ENCODE peak calls at places on chromosome 10, in four cellular contexts. One of them, this sample, is unnamed.

GRCh38 chr10:128103229-128103714 is 23.0 kb downstream of the MKI67 start:
- DNase-seq in HL-60: no peak
- DNase-seq in Panc1: no peak
- DNase-seq in HCT116: no peak
- DNase-seq in this sample: no peak

GRCh38 chr10:119441921-119442757 is 100.4 kb downstream of the RGS10 start:
- DNase-seq in HL-60: no peak
- DNase-seq in HCT116: no peak
- DNase-seq in Panc1: no peak
- DNase-seq in this sample: no peak

GRCh38 chr10:74150151-74151056 is at the start of gene AP3M1:
- DNase-seq in Panc1: peak
- DNase-seq in HCT116: no peak
- DNase-seq in HL-60: peak
- DNase-seq in this sample: peak

GRCh38 chr10:42924484-42924883 is 141.9 kb downstream of the BMS1 start:
- DNase-seq in HL-60: no peak
- DNase-seq in HCT116: no peak
- DNase-seq in Panc1: no peak
- DNase-seq in this sample: no peak

GRCh38 chr10:124511205-124512039 is 49.8 kb downstream of the LHPP start:
- DNase-seq in Panc1: no peak
- DNase-seq in HCT116: no peak
- DNase-seq in HL-60: no peak
- DNase-seq in this sample: no peak

GRCh38 chr10:4765428-4765827 is 60.6 kb upstream of the AKR1E2 start:
- DNase-seq in HCT116: no peak
- DNase-seq in Panc1: no peak
- DNase-seq in HL-60: no peak
- DNase-seq in this sample: no peak

GRCh38 chr10:70371846-70372245 is 10.6 kb downstream of the LRRC20 start:
- DNase-seq in HL-60: no peak
- DNase-seq in Panc1: no peak
- DNase-seq in HCT116: no peak
- DNase-seq in this sample: no peak

GRCh38 chr10:103367379-103367781 is 396 bp upstream of the TAF5 start:
- DNase-seq in HCT116: no peak
- DNase-seq in Panc1: no peak
- DNase-seq in HL-60: no peak
- DNase-seq in this sample: no peak

GRCh38 chr10:7866191-7866590 is 47.9 kb downstream of the TAF3 start:
- DNase-seq in Panc1: no peak
- DNase-seq in HCT116: no peak
- DNase-seq in HL-60: no peak
- DNase-seq in this sample: no peak

GRCh38 chr10:131310054-131310903 is 1.2 kb downstream of the TCERG1L start:
- DNase-seq in HL-60: no peak
- DNase-seq in Panc1: no peak
- DNase-seq in HCT116: no peak
- DNase-seq in this sample: peak

GRCh38 chr10:121952226-121952625 is 22.8 kb downstream of the NSMCE4A start:
- DNase-seq in HCT116: no peak
- DNase-seq in HL-60: no peak
- DNase-seq in Panc1: no peak
- DNase-seq in this sample: no peak

GRCh38 chr10:49709934-49710333 is 30.5 kb downstream of the C10orf53 start:
- DNase-seq in HCT116: no peak
- DNase-seq in Panc1: no peak
- DNase-seq in HL-60: no peak
- DNase-seq in this sample: no peak

GRCh38 chr10:112279482-112279881 is 3.7 kb upstream of the TECTB start:
- DNase-seq in HL-60: no peak
- DNase-seq in Panc1: no peak
- DNase-seq in HCT116: no peak
- DNase-seq in this sample: peak

GRCh38 chr10:103062854-103063642 is 130.0 kb downstream of the NT5C2 start:
- DNase-seq in HCT116: no peak
- DNase-seq in HL-60: no peak
- DNase-seq in Panc1: no peak
- DNase-seq in this sample: no peak

GRCh38 chr10:844552-844951 is 87.0 kb downstream of the LARP4B start:
- DNase-seq in Panc1: no peak
- DNase-seq in HL-60: no peak
- DNase-seq in HCT116: no peak
- DNase-seq in this sample: no peak

GRCh38 chr10:62115321-62115720 is 153.3 kb downstream of the RTKN2 start:
- DNase-seq in Panc1: no peak
- DNase-seq in HCT116: no peak
- DNase-seq in HL-60: no peak
- DNase-seq in this sample: no peak

GRCh38 chr10:115706482-115707076 is 566.4 kb downstream of the GFRA1 start:
- DNase-seq in Panc1: peak
- DNase-seq in HCT116: peak
- DNase-seq in HL-60: no peak
- DNase-seq in this sample: peak

GRCh38 chr10:77179015-77179695 is 458.5 kb downstream of the KCNMA1 start:
- DNase-seq in HCT116: no peak
- DNase-seq in HL-60: no peak
- DNase-seq in Panc1: no peak
- DNase-seq in this sample: peak

DNA sequence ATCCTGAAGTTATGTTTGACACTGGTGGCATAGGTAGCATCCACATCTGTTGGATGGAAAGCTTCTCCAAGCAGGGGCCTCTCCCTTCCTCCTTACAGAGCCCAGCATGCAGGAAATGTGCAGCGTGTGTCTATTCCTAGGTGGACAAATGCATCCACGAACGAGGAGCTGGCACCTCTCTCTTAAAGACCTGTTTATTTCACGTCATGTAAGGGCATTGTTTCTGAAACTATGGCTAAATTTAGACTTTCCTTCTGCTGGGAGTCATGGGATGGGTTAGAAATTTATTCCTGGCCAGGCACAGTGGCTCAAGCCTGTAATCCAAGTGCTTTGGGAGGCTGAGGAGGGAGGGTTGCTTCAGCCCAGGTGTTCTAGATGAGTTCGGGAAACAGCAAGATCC is 208.4 kb upstream of the SVIL start:
- DNase-seq in HCT116: no peak
- DNase-seq in Panc1: no peak
- DNase-seq in HL-60: no peak
- DNase-seq in this sample: no peak
- TF ChIP-seq POLR2AphosphoS5 in HCT116: no peak
- TF ChIP-seq POLR2AphosphoS5 in Panc1: no peak
- TF ChIP-seq POLR2AphosphoS5 in HL-60: no peak
- TF ChIP-seq POLR2AphosphoS5 in this sample: no peak

DNA sequence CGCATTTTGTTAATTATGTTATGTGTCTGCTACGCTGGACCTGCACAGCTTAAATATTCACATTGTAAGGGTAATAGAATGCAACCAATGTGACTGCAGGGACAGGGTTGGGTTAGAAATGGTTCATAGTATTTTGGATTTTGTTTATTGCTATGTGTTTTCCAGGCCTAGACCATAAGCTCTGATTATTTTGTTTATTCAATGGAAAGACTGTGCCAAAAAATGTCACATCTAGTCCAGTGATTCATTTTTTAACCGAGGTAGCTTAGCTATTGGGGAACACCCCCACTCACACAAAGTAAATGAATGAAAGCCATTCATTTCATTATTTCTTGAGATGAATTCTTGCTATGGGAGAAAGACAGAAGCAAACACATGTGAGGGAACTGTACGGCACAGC is 516.5 kb upstream of the ANKRD30A start:
- DNase-seq in Panc1: no peak
- DNase-seq in HCT116: no peak
- DNase-seq in HL-60: no peak
- DNase-seq in this sample: no peak
- TF ChIP-seq POLR2AphosphoS5 in Panc1: no peak
- TF ChIP-seq POLR2AphosphoS5 in HCT116: no peak
- TF ChIP-seq POLR2AphosphoS5 in HL-60: no peak
- TF ChIP-seq POLR2AphosphoS5 in this sample: no peak

GRCh38 chr10:126906704-126907422 is 1.6 kb downstream of the DOCK1 start:
- DNase-seq in Panc1: no peak
- DNase-seq in HCT116: no peak
- DNase-seq in HL-60: no peak
- DNase-seq in this sample: no peak

GRCh38 chr10:126904493-126904806 is 778 bp upstream of the DOCK1 start:
- DNase-seq in Panc1: no peak
- DNase-seq in HL-60: no peak
- DNase-seq in HCT116: no peak
- DNase-seq in this sample: no peak

GRCh38 chr10:126905776-126906703 is 812 bp downstream of the DOCK1 start:
- DNase-seq in HCT116: no peak
- DNase-seq in Panc1: no peak
- DNase-seq in HL-60: no peak
- DNase-seq in this sample: peak

GRCh38 chr10:126903646-126904360 is 1.4 kb upstream of the DOCK1 start:
- DNase-seq in HL-60: no peak
- DNase-seq in Panc1: no peak
- DNase-seq in HCT116: no peak
- DNase-seq in this sample: no peak

DNA sequence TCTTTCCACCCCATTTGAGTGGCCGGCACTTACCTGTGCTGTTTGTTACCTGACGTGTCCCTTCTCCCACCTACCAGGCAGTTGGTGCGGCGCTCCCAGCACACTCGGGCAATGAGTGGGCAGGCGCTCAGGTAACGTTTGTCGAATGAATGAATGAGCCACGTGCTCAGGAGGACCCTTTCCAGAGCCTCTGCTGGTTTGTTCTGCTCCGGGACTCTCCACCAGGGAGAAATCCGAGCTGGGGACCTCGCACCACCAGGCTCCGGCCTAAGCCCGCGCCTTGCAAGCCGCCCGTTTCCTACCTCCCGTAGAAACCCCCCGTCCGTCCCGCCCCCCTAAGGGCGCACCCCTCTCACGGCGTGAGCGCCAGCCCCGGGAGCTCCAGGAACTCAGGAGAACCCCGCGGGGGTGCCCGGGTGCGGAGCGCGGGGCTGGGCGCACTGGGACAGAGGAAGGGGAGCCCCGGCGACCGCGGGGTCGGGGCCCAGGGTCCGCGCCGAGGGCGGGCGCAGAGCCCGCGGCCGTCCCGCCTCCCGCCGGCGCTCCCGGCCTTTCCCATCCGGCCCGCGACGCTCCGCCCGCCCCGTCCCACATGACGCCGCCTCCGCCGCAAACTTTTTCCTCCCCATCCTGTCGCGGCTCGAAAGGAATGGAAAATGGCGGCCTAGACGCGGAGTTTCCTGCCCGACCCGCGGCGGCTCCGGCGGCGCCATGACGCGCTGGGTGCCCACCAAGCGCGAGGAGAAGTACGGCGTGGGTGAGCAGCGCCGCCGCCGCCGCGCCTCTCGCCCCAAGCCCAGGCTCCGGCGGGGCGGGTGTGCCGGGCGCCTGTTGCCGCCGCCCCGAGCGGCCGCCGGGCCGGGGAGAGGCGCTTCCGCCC is at the start of gene DOCK1:
- DNase-seq in HCT116: peak
- DNase-seq in HL-60: no peak
- DNase-seq in Panc1: no peak
- DNase-seq in this sample: peak
- TF ChIP-seq POLR2AphosphoS5 in HCT116: peak
- TF ChIP-seq POLR2AphosphoS5 in HL-60: no peak
- TF ChIP-seq POLR2AphosphoS5 in Panc1: peak
- TF ChIP-seq POLR2AphosphoS5 in this sample: peak

GRCh38 chr10:133003195-133003594 is 60.8 kb upstream of the CFAP46 start:
- DNase-seq in Panc1: no peak
- DNase-seq in HCT116: no peak
- DNase-seq in HL-60: no peak
- DNase-seq in this sample: no peak

GRCh38 chr10:133004478-133004877 is 62.1 kb upstream of the CFAP46 start:
- DNase-seq in HCT116: no peak
- DNase-seq in Panc1: no peak
- DNase-seq in HL-60: no peak
- DNase-seq in this sample: no peak

GRCh38 chr10:133000648-133001047 is 58.3 kb upstream of the CFAP46 start:
- DNase-seq in Panc1: no peak
- DNase-seq in HL-60: no peak
- DNase-seq in HCT116: no peak
- DNase-seq in this sample: no peak

GRCh38 chr10:133002685-133003084 is 60.3 kb upstream of the CFAP46 start:
- DNase-seq in HCT116: no peak
- DNase-seq in HL-60: no peak
- DNase-seq in Panc1: no peak
- DNase-seq in this sample: no peak

DNA sequence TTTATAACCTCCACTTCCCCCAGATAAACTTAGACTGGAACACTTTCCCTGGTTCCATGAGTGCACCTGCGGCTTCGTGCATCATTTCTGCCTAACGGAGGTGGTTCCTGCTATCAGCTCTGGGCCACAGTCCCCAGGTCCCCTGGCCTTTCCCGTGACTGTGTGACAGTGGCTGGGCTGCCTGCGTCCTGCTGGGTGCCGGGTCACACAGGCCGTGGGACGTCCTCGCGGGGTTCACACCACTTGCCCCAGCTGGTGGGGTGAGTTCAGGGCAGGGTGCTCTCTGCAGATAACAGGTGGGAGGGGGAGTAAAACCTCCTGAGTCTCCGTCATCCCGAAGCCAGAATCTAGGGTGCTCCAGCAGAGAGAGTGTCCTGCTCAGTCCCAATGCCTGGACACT is 58.7 kb upstream of the CFAP46 start:
- DNase-seq in HL-60: no peak
- DNase-seq in HCT116: no peak
- DNase-seq in Panc1: no peak
- DNase-seq in this sample: no peak
- TF ChIP-seq POLR2AphosphoS5 in HL-60: no peak
- TF ChIP-seq POLR2AphosphoS5 in HCT116: no peak
- TF ChIP-seq POLR2AphosphoS5 in Panc1: no peak
- TF ChIP-seq POLR2AphosphoS5 in this sample: no peak

GRCh38 chr10:29646960-29647431 is 12.2 kb upstream of the SVIL start:
- DNase-seq in Panc1: no peak
- DNase-seq in HL-60: no peak
- DNase-seq in HCT116: no peak
- DNase-seq in this sample: no peak
- TF ChIP-seq POLR2AphosphoS5 in Panc1: no peak
- TF ChIP-seq POLR2AphosphoS5 in HL-60: no peak
- TF ChIP-seq POLR2AphosphoS5 in HCT116: no peak
- TF ChIP-seq POLR2AphosphoS5 in this sample: no peak

DNA sequence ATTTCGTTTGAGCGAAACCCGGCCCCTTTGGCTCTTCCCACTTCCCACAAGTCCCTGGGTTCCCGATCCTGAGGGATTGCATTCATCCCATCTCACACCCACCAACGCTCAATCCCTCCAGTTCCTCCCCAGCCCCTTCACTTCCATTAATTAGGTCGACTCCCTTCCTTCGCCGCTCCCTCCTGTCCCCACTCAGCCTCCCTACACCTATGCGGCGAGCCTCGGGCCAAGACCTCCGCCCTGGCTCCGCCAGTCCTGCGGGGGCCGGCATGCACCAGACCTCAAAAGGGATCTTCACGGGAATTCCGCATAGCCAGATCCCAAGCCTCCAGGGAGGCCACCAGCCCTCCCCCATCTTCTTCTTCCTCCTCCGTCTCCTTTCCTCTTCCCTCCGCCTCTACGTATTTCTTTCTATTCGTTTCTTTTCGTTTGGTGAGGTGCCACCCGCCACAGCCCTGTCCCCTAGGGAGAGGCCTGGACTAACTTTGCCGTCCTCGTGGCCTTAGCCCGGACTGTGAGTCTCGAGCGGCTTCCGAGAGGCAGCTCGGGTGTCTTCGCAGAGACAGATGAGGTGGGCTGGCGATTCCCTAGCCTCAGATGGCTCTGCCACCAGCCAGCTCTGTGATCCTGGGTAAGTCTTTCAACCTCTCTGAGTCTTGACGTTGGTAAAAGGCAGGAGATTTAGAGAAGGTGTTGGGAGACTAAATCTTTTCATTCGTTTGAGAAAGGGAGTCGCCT is 8.0 kb upstream of the LBX1 start:
- DNase-seq in HCT116: no peak
- DNase-seq in Panc1: no peak
- DNase-seq in HL-60: no peak
- DNase-seq in this sample: peak
- TF ChIP-seq POLR2AphosphoS5 in HCT116: no peak
- TF ChIP-seq POLR2AphosphoS5 in Panc1: no peak
- TF ChIP-seq POLR2AphosphoS5 in HL-60: no peak
- TF ChIP-seq POLR2AphosphoS5 in this sample: no peak

This sample was measured in GM23338.